ENCODE peak calls at places on chromosomes 4 and X, in seven cellular contexts. G, V, M, A, P, J and S are unnamed samples.
A peak's percentile ranks its signal among the peaks of the same experiment; 100 is the strongest.

GRCh38 chrX:135476378-135476777 is 44.1 kb upstream of the INTS6L start:
- DNase-seq in G (no peak), V (no peak), M (no peak), A (no peak), P (no peak), J (no peak), S (no peak)

GRCh38 chr4:148542922-148543623 is 100.9 kb upstream of the NR3C2 start:
- DNase-seq in G (no peak), V (no peak), M (no peak), A (no peak), P (peak; percentile 67), J (no peak), S (no peak)

GRCh38 chr4:42302348-42302747 is 94.9 kb upstream of the SHISA3 start:
- DNase-seq in G (no peak), V (no peak), M (peak; percentile 30), A (peak; percentile 70), P (peak; percentile 38), J (no peak), S (no peak)

GRCh38 chrX:117985241-117985640 is 131.4 kb downstream of the KLHL13 start:
- DNase-seq in G (no peak), V (no peak), M (no peak), A (peak; percentile 15), P (no peak), J (no peak), S (no peak)

GRCh38 chr4:119659576-119659975 is 31.0 kb upstream of the PDE5A start:
- DNase-seq in G (no peak), V (no peak), M (peak; percentile 30), A (no peak), P (no peak), J (no peak), S (no peak)

GRCh38 chr4:849478-850175 is 23.7 kb upstream of the CPLX1 start:
- DNase-seq in G (no peak), V (peak; percentile 31), M (no peak), A (no peak), P (no peak), J (no peak), S (no peak)

GRCh38 chr4:7535619-7536018 is 100.9 kb upstream of the PSAPL1 start:
- DNase-seq in G (no peak), V (no peak), M (no peak), A (no peak), P (no peak), J (no peak), S (no peak)

GRCh38 chr4:122854860-122855259 is 28.2 kb downstream of the FGF2 start:
- DNase-seq in G (no peak), V (no peak), M (no peak), A (no peak), P (no peak), J (no peak), S (peak; percentile 67)

GRCh38 chr4:45155081-45155777 is 428.9 kb upstream of the GNPDA2 start:
- DNase-seq in G (no peak), V (no peak), M (peak; percentile 5), A (no peak), P (peak; percentile 4), J (no peak), S (no peak)

GRCh38 chr4:155552180-155552579 is 114.5 kb upstream of the GUCY1A1 start:
- DNase-seq in G (no peak), V (no peak), M (peak; percentile 15), A (no peak), P (peak; percentile 67), J (peak; percentile 81), S (no peak)